ENCODE peak calls at places on chromosomes 5 and 9, in four cellular contexts. T is endothelial cell, C is endothelial cell of umbilical vein, A is T-cell. S is an unnamed sample.

GRCh38 chr9:119793272-119793671 is 424.0 kb upstream of the BRINP1 start:
- DNase-seq in T (no peak), C (no peak), A (no peak), S (no peak)

GRCh38 chr5:136656811-136657210 is 291.5 kb upstream of the TRPC7 start:
- DNase-seq in T (no peak), C (peak; percentile 33), A (no peak), S (no peak)

GRCh38 chr5:83099445-83099844 is 22.1 kb downstream of the XRCC4 start:
- DNase-seq in T (no peak), C (no peak), A (no peak), S (no peak)

GRCh38 chr9:27108981-27109541 is at the start of gene TEK:
- DNase-seq in T (peak; percentile 52), C (peak; percentile 85), A (no peak), S (no peak)

GRCh38 chr9:7177383-7177782 is 419.6 kb downstream of the KDM4C start:
- DNase-seq in T (no peak), C (no peak), A (no peak), S (no peak)

GRCh38 chr9:119961774-119962408 is 592.7 kb upstream of the BRINP1 start:
- DNase-seq in T (peak; percentile 80), C (peak; percentile 7), A (no peak), S (no peak)

GRCh38 chr5:13976867-13977479 is 32.5 kb upstream of the DNAH5 start:
- DNase-seq in T (peak; percentile 41), C (peak; percentile 36), A (no peak), S (no peak)

GRCh38 chr9:14314424-14314928 is 535 bp upstream of the NFIB start:
- DNase-seq in T (peak; percentile 52), C (peak; percentile 87), A (no peak), S (no peak)

GRCh38 chr9:70832487-70832886 is 288.9 kb downstream of the TRPM3 start:
- DNase-seq in T (no peak), C (peak; percentile 31), A (no peak), S (no peak)

S was measured in naive thymus-derived CD4-positive, alpha-beta T cell.